ENCODE peak calls at places on chromosomes 6 and 20, in ten cellular contexts. O is stomach, N is H1, C is SK-N-SH, X is suprapubic skin, K is HepG2, B is transverse colon, S is ovary, M is K562, A is upper lobe of left lung. H is an unnamed sample.
A peak's percentile ranks its signal among the peaks of the same experiment; 100 is the strongest.

GRCh38 chr6:13553646-13554045 is 20.8 kb upstream of the SIRT5 start:
- DNase-seq in A (no peak), C (no peak), M (no peak), X (no peak), K (no peak), B (no peak), O (no peak), S (no peak), N (no peak), H (no peak)

GRCh38 chr6:136149311-136149710 is 100.8 kb downstream of the MTFR2 start:
- DNase-seq in X (no peak), M (no peak), O (no peak), A (no peak), C (no peak), S (no peak), N (no peak), K (no peak), B (no peak), H (no peak)

GRCh38 chr20:20247234-20247633 is 120.7 kb upstream of the INSM1 start:
- DNase-seq in O (no peak), C (no peak), S (no peak), B (no peak), N (no peak), X (no peak), A (no peak), M (no peak), K (no peak), H (no peak)

GRCh38 chr6:53397283-53397682 is 48.5 kb upstream of the ELOVL5 start:
- DNase-seq in C (no peak), X (no peak), B (no peak), N (no peak), S (no peak), A (no peak), M (no peak), O (no peak), K (no peak), H (no peak)

GRCh38 chr20:42138711-42139110 is 520.5 kb upstream of the CHD6 start:
- DNase-seq in N (no peak), X (no peak), B (no peak), C (no peak), M (no peak), K (no peak), O (no peak), A (no peak), S (no peak), H (no peak)

GRCh38 chr20:63861981-63862901 is 943 bp downstream of the ABHD16B start:
- DNase-seq in O (no peak), A (no peak), X (peak; percentile 63), B (no peak), M (no peak), N (no peak), K (no peak), S (peak; percentile 51), C (no peak), H (no peak)

GRCh38 chr6:26140967-26141294 is 53.7 kb downstream of the HFE start:
- DNase-seq in N (no peak), K (no peak), B (no peak), O (no peak), S (no peak), M (no peak), X (no peak), C (no peak), A (no peak), H (no peak)

GRCh38 chr6:1629316-1629715 is 19.6 kb downstream of the FOXC1 start:
- DNase-seq in A (no peak), M (no peak), O (no peak), X (peak; percentile 35), C (no peak), K (no peak), B (no peak), S (no peak), N (no peak), H (no peak)

DNA sequence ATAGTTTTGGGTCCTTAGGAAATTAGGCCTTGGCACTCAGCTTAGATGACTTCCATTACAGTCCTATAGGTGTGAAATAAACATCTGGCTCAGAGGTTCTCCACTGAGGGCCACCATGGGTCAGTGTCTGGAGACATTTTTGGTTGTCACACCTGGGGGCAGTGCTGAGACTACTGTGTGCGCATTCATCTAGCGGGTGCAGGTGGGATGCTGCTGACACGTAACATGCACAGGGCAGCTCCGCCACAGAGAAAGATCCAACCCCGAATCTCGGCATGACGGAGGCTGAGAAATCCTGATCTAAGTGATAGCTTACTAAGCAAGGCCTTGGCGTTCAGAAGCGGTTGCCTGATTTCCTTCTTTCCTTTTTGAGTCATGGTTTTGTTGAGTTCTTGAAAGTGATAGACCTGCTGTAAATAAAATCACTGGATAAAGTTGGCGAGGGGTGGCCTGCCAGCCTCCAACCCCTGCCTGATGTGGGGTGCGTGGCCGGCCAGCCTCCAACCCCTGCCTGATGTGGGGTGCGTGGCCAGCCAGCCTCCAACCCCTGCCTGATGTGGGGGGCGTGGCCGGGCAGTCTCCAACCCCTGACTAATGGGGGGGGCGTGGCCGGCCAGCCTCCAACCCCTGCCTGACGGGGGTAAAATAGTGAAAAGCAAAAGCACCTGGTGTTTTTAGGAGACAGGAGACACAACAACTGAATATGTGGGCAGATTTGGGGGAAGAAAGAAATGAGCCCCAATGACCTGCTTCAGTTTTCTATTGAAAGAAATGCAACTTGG is 158.1 kb downstream of the CDH26 start:
- DNase-seq in C (no peak), N (no peak), S (no peak), O (peak; percentile 13), M (peak; percentile 84), B (no peak), X (no peak), A (no peak), K (no peak), H (no peak)
- H3K36me3 ChIP-seq in C (no peaks in the 10 kb centered on the region), N (no peaks in the 10 kb centered on the region), S (no peaks in the 10 kb centered on the region), O (no peaks in the 10 kb centered on the region), M (no peaks in the 10 kb centered on the region), B (no peaks in the 10 kb centered on the region), X (no peaks in the 10 kb centered on the region), A (no peaks in the 10 kb centered on the region), K (no peaks in the 10 kb centered on the region), H (no peaks in the 10 kb centered on the region)

GRCh38 chr6:111804627-111805235 is 68.5 kb downstream of the FYN start:
- DNase-seq in X (no peak), C (no peak), O (peak; percentile 36), N (no peak), K (no peak), B (peak; percentile 24), M (peak; percentile 69), A (peak; percentile 44), S (no peak), H (no peak)

GRCh38 chr6:111800821-111801220 is 72.4 kb downstream of the FYN start:
- DNase-seq in S (no peak), M (no peak), B (no peak), N (no peak), A (no peak), O (no peak), X (no peak), K (no peak), C (no peak), H (no peak)

GRCh38 chr6:111803804-111804203 is 69.4 kb downstream of the FYN start:
- DNase-seq in B (no peak), N (no peak), X (no peak), A (no peak), S (no peak), O (no peak), M (no peak), K (no peak), C (no peak), H (no peak)

GRCh38 chr6:111803384-111803783 is 69.9 kb downstream of the FYN start:
- DNase-seq in K (no peak), O (no peak), C (no peak), A (no peak), M (no peak), X (no peak), B (no peak), N (no peak), S (no peak), H (no peak)

DNA sequence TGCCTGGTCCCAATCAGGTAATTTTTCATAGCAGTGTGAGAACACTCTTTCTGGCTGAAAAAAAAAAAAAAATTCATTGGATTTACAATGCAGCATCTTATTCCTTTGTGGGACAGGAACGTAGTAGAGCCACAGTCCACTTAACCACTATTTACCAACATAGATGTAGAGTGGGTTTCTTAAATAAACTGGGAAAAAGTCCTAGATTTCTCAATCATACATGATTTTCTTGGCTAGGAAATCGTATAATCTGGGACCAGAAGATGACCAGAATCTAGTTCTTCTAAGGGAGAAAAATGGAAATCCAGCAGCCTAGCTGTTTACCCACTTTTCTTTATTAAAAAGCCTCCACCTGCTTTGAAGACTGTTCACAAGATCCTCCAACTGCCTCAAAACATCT is 70.5 kb downstream of the FYN start:
- DNase-seq in K (no peak), O (no peak), X (no peak), B (no peak), C (no peak), M (no peak), N (no peak), S (no peak), A (no peak), H (no peak)
- H3K4me1 ChIP-seq in K (peaks cover 12% of the 10 kb centered on the region), O (peaks cover 17% of the 10 kb centered on the region), X (peaks cover 31% of the 10 kb centered on the region), B (peaks cover 12% of the 10 kb centered on the region), C (peaks cover 36% of the 10 kb centered on the region), M (no peaks in the 10 kb centered on the region), N (peaks cover 6% of the 10 kb centered on the region), S (peaks cover 10% of the 10 kb centered on the region), A (peaks cover 52% of the 10 kb centered on the region), H (peaks cover 43% of the 10 kb centered on the region)

DNA sequence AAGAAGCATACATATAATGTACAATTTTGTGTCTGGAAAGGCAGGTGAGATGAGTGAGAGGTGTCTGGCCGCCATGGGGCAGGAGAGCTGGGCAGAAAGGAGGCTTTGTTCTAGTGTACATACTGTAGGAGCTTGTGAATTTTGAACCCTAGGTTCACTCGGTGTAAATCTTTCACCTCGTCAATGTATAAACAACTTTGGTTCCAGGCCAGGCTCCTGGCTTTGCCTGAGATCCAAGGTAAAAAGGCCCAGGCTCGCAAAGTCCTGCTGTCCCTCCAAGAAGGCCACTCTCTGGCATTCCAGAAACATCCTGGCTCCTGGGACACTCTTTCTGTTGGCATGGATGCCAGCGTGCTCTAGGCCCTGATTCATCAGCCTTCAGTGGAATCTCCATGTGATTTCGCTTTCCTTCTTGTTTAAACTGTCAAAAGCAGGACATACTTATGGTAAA is 7.1 kb upstream of the SLC22A7 start:
- DNase-seq in N (no peak), C (no peak), S (no peak), B (no peak), O (no peak), M (no peak), X (no peak), A (no peak), K (peak; percentile 97), H (no peak)
- TF ChIP-seq EP300 in N (no peak), C (no peak), S (no peak), B (no peak), O (no peak), M (no peak), X (no peak), A (no peak), K (peak; percentile 65), H (no peak)

GRCh38 chr6:111550953-111551352 is 54.7 kb downstream of the TRAF3IP2 start:
- DNase-seq in X (no peak), C (no peak), M (no peak), B (no peak), S (no peak), K (no peak), N (no peak), A (no peak), O (no peak), H (no peak)

GRCh38 chr6:111553580-111553979 is 52.1 kb downstream of the TRAF3IP2 start:
- DNase-seq in K (no peak), B (no peak), N (no peak), M (no peak), O (no peak), C (no peak), X (no peak), A (no peak), S (no peak), H (no peak)

GRCh38 chr6:111552999-111553398 is 52.7 kb downstream of the TRAF3IP2 start:
- DNase-seq in C (no peak), A (no peak), B (no peak), O (peak; percentile 55), M (no peak), S (no peak), N (peak; percentile 41), X (no peak), K (no peak), H (no peak)

GRCh38 chr6:111551521-111552231 is 54.0 kb downstream of the TRAF3IP2 start:
- DNase-seq in M (no peak), X (no peak), B (peak; percentile 59), K (peak; percentile 52), O (peak; percentile 87), C (no peak), A (peak; percentile 79), S (no peak), N (no peak), H (no peak)

GRCh38 chr6:111552241-111552744 is 53.4 kb downstream of the TRAF3IP2 start:
- DNase-seq in K (no peak), X (no peak), N (no peak), O (peak; percentile 82), B (peak; percentile 46), M (no peak), A (peak; percentile 71), S (peak; percentile 71), C (peak; percentile 55), H (peak; percentile 51)
- H3K36me3 ChIP-seq in K (no peaks in the 10 kb centered on the region), X (no peaks in the 10 kb centered on the region), N (no peaks in the 10 kb centered on the region), O (no peaks in the 10 kb centered on the region), B (no peaks in the 10 kb centered on the region), M (no peaks in the 10 kb centered on the region), A (peaks cover 4% of the 10 kb centered on the region), S (no peaks in the 10 kb centered on the region), C (no peaks in the 10 kb centered on the region), H (no peaks in the 10 kb centered on the region)